ENCODE peak calls at places on chromosomes 11 and 22, in six cellular contexts. P is HL-60, L is AG10803, Q is heart left ventricle, V is cardiac muscle cell, F is tibial artery. G is an unnamed sample.

GRCh38 chr11:134634897-134635831 is 223.1 kb upstream of the B3GAT1 start:
- DNase-seq in Q (peak), L (no peak), V (no peak), F (no peak), P (no peak), G (no peak)

GRCh38 chr11:116849491-116849890 is 12.1 kb upstream of the APOA1 start:
- DNase-seq in L (no peak), V (no peak), F (no peak), Q (no peak), P (no peak), G (no peak)

GRCh38 chr11:62146476-62147200 is 22.8 kb downstream of the INCENP start:
- DNase-seq in V (no peak), P (no peak), F (peak), Q (no peak), L (no peak), G (no peak)

GRCh38 chr11:9529333-9529648 is 44.2 kb upstream of the WEE1 start:
- DNase-seq in F (peak), P (no peak), Q (peak), L (no peak), V (peak), G (no peak)

GRCh38 chr11:395866-396265 is 1.9 kb downstream of the PKP3 start:
- DNase-seq in L (no peak), V (no peak), F (no peak), P (no peak), Q (no peak), G (no peak)

GRCh38 chr11:116882386-116882785 is 45.0 kb upstream of the APOA1 start:
- DNase-seq in P (no peak), F (no peak), V (no peak), L (peak), Q (no peak), G (no peak)

GRCh38 chr22:27419473-27419872 is 382.1 kb downstream of the MN1 start:
- DNase-seq in F (no peak), L (peak), Q (no peak), V (no peak), P (no peak), G (no peak)

GRCh38 chr11:94793822-94794221 is 25.7 kb downstream of the AMOTL1 start:
- DNase-seq in V (peak), L (no peak), Q (no peak), P (no peak), F (no peak), G (no peak)

GRCh38 chr11:4480577-4481539 is 1.6 kb upstream of the OR52K1 start:
- DNase-seq in Q (no peak), P (no peak), F (no peak), V (no peak), L (peak), G (no peak)

GRCh38 chr22:42720263-42721044 is at the start of gene A4GALT:
- DNase-seq in P (no peak), L (no peak), Q (peak), F (no peak), V (peak), G (no peak)

GRCh38 chr11:118224512-118225180 is at the start of gene JAML:
- DNase-seq in F (no peak), P (peak), Q (no peak), V (no peak), L (no peak), G (no peak)

GRCh38 chr11:120651836-120652235 is 140.3 kb downstream of the GRIK4 start:
- DNase-seq in P (no peak), V (no peak), F (no peak), Q (no peak), L (no peak), G (no peak)

GRCh38 chr11:3382613-3383275 is 3.8 kb upstream of the ZNF195 start:
- DNase-seq in L (no peak), P (no peak), Q (no peak), V (no peak), F (no peak), G (no peak)

GRCh38 chr22:35376728-35377472 is 4.0 kb upstream of the HMOX1 start:
- DNase-seq in L (peak), F (peak), V (peak), P (peak), Q (peak), G (peak)

GRCh38 chr11:125348704-125349635 is 147.1 kb downstream of the FEZ1 start:
- DNase-seq in L (peak), P (peak), F (no peak), Q (peak), V (peak), G (no peak)

GRCh38 chr11:107044503-107044902 is 26.2 kb upstream of the GUCY1A2 start:
- DNase-seq in P (no peak), L (no peak), Q (no peak), V (no peak), F (no peak), G (no peak)

GRCh38 chr11:102004220-102004619 is 43.0 kb upstream of the CFAP300 start:
- DNase-seq in V (no peak), L (no peak), F (no peak), P (no peak), Q (no peak), G (no peak)

GRCh38 chr11:124075841-124076571 is 34.9 kb upstream of the OR10G7 start:
- DNase-seq in L (peak), V (peak), F (no peak), P (no peak), Q (no peak), G (no peak)

GRCh38 chr11:17387280-17387679 is 1.2 kb downstream of the KCNJ11 start:
- DNase-seq in F (no peak), Q (no peak), V (no peak), L (no peak), P (no peak), G (no peak)

GRCh38 chr11:85795712-85796487 is 15.0 kb downstream of the SYTL2 start:
- DNase-seq in F (no peak), V (no peak), L (no peak), P (no peak), Q (no peak), G (no peak)

GRCh38 chr22:25368271-25368670 is 148.8 kb downstream of the CRYBB2 start:
- DNase-seq in F (no peak), V (peak), Q (no peak), L (peak), P (no peak), G (no peak)

GRCh38 chr11:32343325-32344008 is 91.9 kb downstream of the WT1 start:
- DNase-seq in L (no peak), V (no peak), F (no peak), P (no peak), Q (no peak), G (no peak)

GRCh38 chr11:112597290-112597689 is 336.6 kb upstream of the PLET1 start:
- DNase-seq in Q (no peak), V (no peak), L (no peak), P (no peak), F (no peak), G (no peak)

GRCh38 chr11:112596324-112596723 is 335.7 kb upstream of the PLET1 start:
- DNase-seq in V (no peak), L (no peak), P (no peak), Q (no peak), F (no peak), G (no peak)

GRCh38 chr11:112599265-112599664 is 338.6 kb upstream of the PLET1 start:
- DNase-seq in V (no peak), P (no peak), L (no peak), F (no peak), Q (no peak), G (no peak)

GRCh38 chr11:112605093-112605666 is 344.5 kb upstream of the PLET1 start:
- DNase-seq in Q (no peak), L (peak), V (no peak), F (no peak), P (no peak), G (no peak)

DNA sequence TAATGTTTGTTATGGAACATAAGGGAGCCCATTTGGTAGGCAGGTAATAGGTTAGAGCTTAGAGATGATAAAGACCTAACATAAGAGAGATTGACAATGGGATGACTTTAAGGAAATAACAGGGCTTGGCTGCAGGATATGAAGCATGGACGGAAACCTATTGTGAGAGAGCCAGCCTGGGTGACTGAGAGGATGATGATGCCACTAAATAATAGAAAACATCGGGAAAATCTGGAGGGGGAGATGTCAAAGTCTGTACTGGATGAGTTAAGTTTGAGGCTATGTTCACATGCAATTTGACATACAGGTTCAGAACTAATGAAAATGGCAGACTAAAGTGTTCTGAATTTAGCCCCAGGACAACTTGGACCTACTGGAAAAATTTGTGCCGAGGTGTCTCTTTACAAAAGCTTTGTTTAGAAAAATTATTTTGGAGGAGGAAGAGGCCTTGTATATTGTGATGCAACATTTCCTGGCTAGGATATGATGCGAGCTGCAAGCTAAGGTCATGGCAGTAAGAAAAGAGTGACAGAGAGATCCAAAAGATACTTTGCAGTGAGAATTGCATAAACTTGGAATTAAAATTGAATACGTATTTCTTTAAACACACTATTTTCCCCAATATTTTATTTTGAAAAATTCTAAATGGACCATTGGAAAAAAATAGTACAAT is 339.3 kb upstream of the PLET1 start:
- DNase-seq in P (no peak), L (no peak), V (peak), Q (no peak), F (no peak), G (no peak)
- TF ChIP-seq CTCF in P (no peak), L (no peak), V (no peak), Q (no peak), F (no peak), G (no peak)

DNA sequence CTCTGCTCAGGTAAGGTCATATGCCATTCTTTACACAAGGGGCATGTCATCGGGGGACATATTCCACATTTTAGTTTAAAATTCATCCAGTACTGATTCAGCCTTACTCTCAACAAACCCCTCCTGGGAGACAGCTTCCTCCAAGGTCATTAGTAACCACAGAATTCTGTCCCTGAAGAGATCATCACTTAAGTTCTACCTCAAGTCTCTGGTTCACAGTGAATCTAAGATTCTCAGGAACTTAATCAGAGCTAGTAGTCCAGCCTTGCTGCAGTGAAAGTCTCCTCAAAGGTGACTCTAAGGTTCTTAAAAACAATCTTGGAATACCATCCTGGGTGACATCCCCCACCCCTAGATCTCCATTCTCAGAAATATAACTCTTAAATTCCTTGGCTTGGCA is 18.9 kb upstream of the GDPD4 start:
- DNase-seq in L (peak), Q (no peak), V (no peak), F (no peak), P (no peak), G (no peak)
- H3K4me3 ChIP-seq in L (no peak), Q (no peak), V (no peak), F (no peak), P (no peak), G (no peak)

GRCh38 chr11:1978865-1979473 is 18.7 kb downstream of the H19 start:
- DNase-seq in F (peak), L (no peak), P (peak), V (no peak), Q (peak), G (no peak)
- TF ChIP-seq CTCF in F (no peak), L (no peak), P (no peak), V (no peak), Q (no peak), G (no peak)

GRCh38 chr11:66557733-66558326 is 10.6 kb downstream of the CTSF start:
- DNase-seq in F (no peak), V (no peak), L (no peak), P (no peak), Q (no peak), G (no peak)

GRCh38 chr11:66559862-66560676 is 8.3 kb downstream of the CTSF start:
- DNase-seq in L (no peak), P (no peak), F (no peak), V (no peak), Q (no peak), G (no peak)

GRCh38 chr11:66561975-66562248 is 6.5 kb downstream of the CTSF start:
- DNase-seq in F (no peak), V (no peak), L (no peak), P (no peak), Q (no peak), G (no peak)

GRCh38 chr11:66561178-66561974 is 7.0 kb downstream of the CTSF start:
- DNase-seq in Q (no peak), V (no peak), F (no peak), L (no peak), P (no peak), G (no peak)

GRCh38 chr11:66559141-66559861 is 9.1 kb downstream of the CTSF start:
- DNase-seq in V (peak), F (no peak), L (no peak), P (no peak), Q (no peak), G (no peak)
- H3K4me3 ChIP-seq in V (no peak), F (no peak), L (no peak), P (no peak), Q (no peak), G (no peak)

DNA sequence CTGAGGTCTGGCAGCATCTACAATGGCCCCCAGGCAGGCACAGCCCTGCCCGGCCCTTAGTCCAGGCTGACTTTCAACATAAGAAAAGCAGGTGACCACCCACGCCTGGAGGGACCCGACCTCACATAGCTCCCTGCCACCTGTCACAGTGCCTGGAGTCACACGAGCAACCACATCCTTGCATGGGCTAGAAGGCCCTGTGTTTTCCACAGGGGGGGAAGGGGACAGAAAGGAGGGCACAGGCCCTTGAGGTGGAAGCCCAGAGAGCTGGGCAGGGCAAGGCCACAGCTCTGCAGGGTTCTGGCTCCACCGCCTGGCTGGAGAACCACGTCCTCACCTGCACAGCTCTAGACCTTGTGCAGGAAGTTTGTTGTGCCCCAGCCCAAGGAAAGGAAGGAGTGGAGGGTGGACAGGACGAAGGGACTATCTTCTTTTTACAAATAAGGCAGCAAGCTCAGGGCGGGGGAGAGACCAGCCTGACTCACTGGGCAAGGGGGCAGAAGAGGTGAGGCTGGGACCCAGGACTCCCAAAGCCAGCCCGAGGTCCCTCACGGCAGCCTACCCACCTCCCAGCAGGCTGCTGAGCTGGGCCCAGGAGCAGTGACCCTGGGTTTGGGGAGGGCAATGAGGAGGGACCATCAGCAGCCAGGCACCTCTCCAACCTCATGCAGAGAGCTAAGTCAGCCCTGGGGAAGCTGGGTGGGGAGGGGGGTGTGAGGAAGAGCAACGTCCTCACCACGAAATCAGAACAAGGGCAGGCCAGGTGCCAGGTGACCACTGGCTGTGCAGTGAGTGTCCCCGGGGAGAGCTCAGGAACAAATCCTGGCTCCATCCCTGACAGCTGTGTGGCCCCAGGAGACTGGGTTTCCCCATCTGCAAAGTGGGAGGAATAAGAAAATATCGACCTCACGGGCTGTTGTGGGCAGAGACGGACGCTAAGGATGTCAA is 4.3 kb downstream of the C1QTNF6 start:
- DNase-seq in P (no peak), V (no peak), L (no peak), Q (no peak), F (no peak), G (no peak)
- TF ChIP-seq CTCF in P (no peak), V (no peak), L (no peak), Q (no peak), F (no peak), G (no peak)

DNA sequence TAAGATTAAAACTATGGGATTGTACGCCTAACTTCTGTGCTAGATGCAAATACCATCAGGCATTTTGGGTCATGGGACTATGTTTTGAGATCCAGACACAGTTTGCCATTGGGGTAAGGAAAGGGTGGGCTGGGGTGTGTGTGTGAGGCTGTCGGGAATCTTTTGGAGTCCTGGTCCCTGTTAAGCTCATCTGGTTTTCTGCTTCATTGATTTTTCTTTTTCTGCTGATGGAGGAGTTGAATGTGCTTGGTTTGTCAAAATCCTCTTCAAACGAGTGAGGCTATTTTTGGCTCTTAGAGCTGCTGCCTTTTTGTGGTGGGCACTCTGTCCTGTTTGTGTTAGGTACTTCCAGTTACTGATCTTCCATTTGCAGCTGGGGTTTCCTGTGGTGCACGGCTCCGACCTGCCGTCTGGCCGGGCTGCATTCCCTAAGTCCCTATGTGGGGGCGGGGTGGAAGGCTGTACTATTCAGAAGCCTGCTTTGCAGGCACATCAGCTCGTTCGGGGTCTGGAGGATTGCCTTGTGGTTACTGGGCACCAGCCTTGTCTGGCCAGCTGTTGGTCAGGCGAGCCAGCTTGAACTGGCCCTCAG is 2.9 kb downstream of the BCR start:
- DNase-seq in P (no peak), V (peak), Q (peak), L (peak), F (peak), G (no peak)
- H3K4me3 ChIP-seq in P (peak), V (peak), Q (peak), L (peak), F (peak), G (peak)